ENCODE peak calls at places on chromosomes 11 and 22, in four cellular contexts. R is BJ, U is HCT116, T is cardiac muscle cell. O is an unnamed sample.

GRCh38 chr11:81494431-81494830 is 1239.2 kb downstream of the FAM181B start:
- DNase-seq in R (no peak), U (no peak), T (no peak), O (no peak)

GRCh38 chr11:108398439-108398838 is 68.9 kb downstream of the C11orf65 start:
- DNase-seq in R (no peak), U (no peak), T (no peak), O (no peak)

GRCh38 chr11:112113539-112114457 is 27.1 kb downstream of the SDHD start:
- DNase-seq in R (no peak), U (peak), T (peak), O (peak)

GRCh38 chr11:57303990-57304579 is 20.7 kb downstream of the TNKS1BP1 start:
- DNase-seq in R (no peak), U (no peak), T (no peak), O (no peak)

GRCh38 chr11:115098037-115098436 is 406.2 kb downstream of the CADM1 start:
- DNase-seq in R (no peak), U (no peak), T (no peak), O (no peak)

GRCh38 chr22:36325163-36326031 is 62.4 kb downstream of the MYH9 start:
- DNase-seq in R (peak), U (no peak), T (no peak), O (no peak)

GRCh38 chr22:28444659-28445058 is 235.0 kb downstream of the TTC28 start:
- DNase-seq in R (no peak), U (no peak), T (no peak), O (no peak)

GRCh38 chr22:17213976-17214375 is 5.3 kb downstream of the ADA2 start:
- DNase-seq in R (no peak), U (peak), T (peak), O (no peak)

GRCh38 chr11:116499396-116500001 is 273.3 kb downstream of the BUD13 start:
- DNase-seq in R (no peak), U (peak), T (peak), O (peak)

GRCh38 chr11:34461215-34461614 is 22.5 kb downstream of the CAT start:
- DNase-seq in R (no peak), U (no peak), T (no peak), O (no peak)

GRCh38 chr22:47089796-47090460 is 327.5 kb downstream of the TBC1D22A start:
- DNase-seq in R (no peak), U (no peak), T (no peak), O (no peak)

GRCh38 chr22:23715811-23716355 is 25.1 kb downstream of the RGL4 start:
- DNase-seq in R (no peak), U (no peak), T (no peak), O (no peak)
- H3K4me3 ChIP-seq in R (no peak), U (peak), T (peak), O (peak)

DNA sequence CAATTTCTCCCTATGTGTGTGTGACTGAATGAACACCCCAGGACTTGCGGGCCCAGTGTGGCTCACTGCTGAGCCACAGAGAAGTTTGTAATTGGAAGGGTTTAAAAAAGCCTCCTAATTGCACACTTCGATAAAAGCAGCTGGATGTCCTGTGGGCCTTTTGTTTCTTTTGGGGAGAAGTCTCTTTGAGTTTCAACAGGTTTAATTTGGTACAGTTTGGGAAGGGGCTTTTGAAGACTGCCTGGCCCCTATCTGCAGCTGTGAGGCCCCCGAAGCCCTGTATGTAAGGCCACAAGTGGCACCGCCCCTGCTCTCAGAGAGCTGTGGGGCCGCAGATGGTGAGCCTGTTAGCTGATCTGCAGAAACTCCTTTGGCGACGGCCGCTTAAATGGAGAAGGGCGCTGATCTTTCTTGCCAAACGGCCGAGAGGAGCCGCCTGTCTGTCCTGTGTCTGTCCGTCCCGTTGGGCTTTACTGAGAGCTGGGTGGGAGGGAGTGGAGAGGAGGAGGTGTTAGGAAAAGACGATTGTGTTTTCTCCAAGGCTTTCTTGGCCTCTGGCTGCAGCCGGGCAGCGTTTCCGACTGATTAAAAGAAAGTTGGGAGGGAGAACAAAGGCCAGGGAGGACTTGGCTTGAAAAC is 2.1 kb downstream of the FBLN1 start:
- DNase-seq in R (no peak), U (no peak), T (peak), O (no peak)
- H3K4me3 ChIP-seq in R (peak), U (no peak), T (peak), O (peak)

GRCh38 chr11:63503492-63503891 is 2.4 kb upstream of the LGALS12 start:
- DNase-seq in R (no peak), U (no peak), T (no peak), O (no peak)
- H3K4me3 ChIP-seq in R (no peak), U (no peak), T (no peak), O (no peak)

GRCh38 chr11:69636870-69637600 is 3.9 kb upstream of the CCND1 start:
- DNase-seq in R (no peak), U (no peak), T (no peak), O (no peak)

GRCh38 chr11:69639843-69640242 is 1.1 kb upstream of the CCND1 start:
- DNase-seq in R (no peak), U (no peak), T (no peak), O (no peak)

GRCh38 chr11:69637601-69637955 is 3.4 kb upstream of the CCND1 start:
- DNase-seq in R (no peak), U (no peak), T (no peak), O (peak)

GRCh38 chr11:69638941-69639681 is 1.8 kb upstream of the CCND1 start:
- DNase-seq in R (peak), U (peak), T (peak), O (peak)

DNA sequence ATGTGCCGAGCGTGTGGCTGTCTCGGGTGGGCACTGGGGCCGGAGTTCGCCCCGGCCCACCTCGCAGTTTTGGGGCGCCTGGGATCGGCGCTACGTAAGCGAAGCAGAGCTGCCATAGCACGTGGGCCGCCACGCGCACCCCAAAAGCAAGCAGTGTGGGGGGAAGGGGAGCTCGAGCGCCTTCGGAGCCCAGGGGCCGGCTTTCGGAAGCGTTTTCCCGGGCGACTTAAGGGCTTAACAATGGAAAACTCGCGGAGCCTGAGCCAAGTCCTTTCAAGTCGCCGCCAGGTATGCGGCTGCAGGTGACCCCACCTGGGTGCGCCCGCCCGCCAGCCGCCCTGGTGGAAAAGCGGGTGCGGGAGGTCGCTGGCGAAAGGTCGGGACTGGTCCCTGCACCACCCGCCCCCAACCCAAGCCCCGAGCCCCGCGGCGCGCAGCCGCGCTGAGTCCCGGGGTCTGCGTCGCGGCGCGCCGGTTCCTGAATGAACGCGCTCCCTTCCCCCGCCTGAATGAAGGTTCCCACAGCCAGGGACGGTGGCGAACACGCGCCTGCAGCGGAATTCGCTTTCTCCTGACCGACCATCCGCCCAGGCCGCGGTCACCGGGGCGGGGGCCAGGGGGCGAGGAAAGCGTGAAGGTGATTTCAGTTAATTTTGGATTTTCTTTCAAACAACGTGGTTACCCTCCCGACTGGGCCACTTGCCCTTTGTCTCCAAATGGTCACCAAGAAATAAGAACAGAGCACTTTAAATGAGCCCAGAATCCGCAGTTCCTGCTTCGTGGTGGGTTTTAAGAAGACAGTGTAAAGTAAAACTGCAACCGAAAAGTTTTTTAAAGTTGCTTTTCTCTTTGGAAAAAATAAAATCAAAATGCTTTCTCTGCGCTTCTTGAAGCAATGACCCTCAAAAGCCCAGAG is 2.7 kb upstream of the CCND1 start:
- DNase-seq in R (no peak), U (peak), T (peak), O (peak)
- H3K4me3 ChIP-seq in R (peak), U (peak), T (peak), O (peak)

GRCh38 chr11:103370076-103370475 is 260.9 kb downstream of the DYNC2H1 start:
- DNase-seq in R (no peak), U (no peak), T (no peak), O (no peak)

GRCh38 chr11:103367650-103368049 is 258.4 kb downstream of the DYNC2H1 start:
- DNase-seq in R (peak), U (no peak), T (no peak), O (no peak)

GRCh38 chr11:103364687-103365086 is 255.5 kb downstream of the DYNC2H1 start:
- DNase-seq in R (no peak), U (no peak), T (peak), O (no peak)

GRCh38 chr11:103368151-103368550 is 258.9 kb downstream of the DYNC2H1 start:
- DNase-seq in R (no peak), U (no peak), T (no peak), O (no peak)
- H3K4me3 ChIP-seq in R (no peak), U (no peak), T (no peak), O (no peak)